ENCODE peak calls at places on chromosome 6, in four cellular contexts. Y, L, R and V are unnamed samples. For H4K20me1, the result is how much of the 10 kb centered on the place peaks cover.

GRCh38 chr6:163750436-163751031 is 336.0 kb downstream of the QKI start:
- DNase-seq in Y (no peak), L (no peak), R (no peak), V (no peak)

GRCh38 chr6:155276638-155277037 is 12.8 kb downstream of the CLDN20 start:
- DNase-seq in Y (no peak), L (no peak), R (no peak), V (no peak)

GRCh38 chr6:136524339-136524935 is 25.8 kb downstream of the MAP7 start:
- DNase-seq in Y (no peak), L (no peak), R (no peak), V (no peak)

GRCh38 chr6:106631356-106631755 is 2.0 kb downstream of the QRSL1 start:
- DNase-seq in Y (no peak), L (no peak), R (no peak), V (no peak)

GRCh38 chr6:168129292-168130167 is 50.5 kb upstream of the FRMD1 start:
- DNase-seq in Y (no peak), L (no peak), R (no peak), V (no peak)

GRCh38 chr6:43149260-43149659 is 21.8 kb upstream of the SRF start:
- DNase-seq in Y (no peak), L (no peak), R (no peak), V (no peak)

GRCh38 chr6:13467216-13467600 is 20.2 kb downstream of the GFOD1 start:
- DNase-seq in Y (no peak), L (no peak), R (no peak), V (no peak)

GRCh38 chr6:11218827-11219826 is 13.3 kb downstream of the NEDD9 start:
- DNase-seq in Y (no peak), L (no peak), R (peak), V (no peak)

GRCh38 chr6:165002358-165002757 is 307.0 kb downstream of the C6orf118 start:
- DNase-seq in Y (no peak), L (no peak), R (no peak), V (no peak)

GRCh38 chr6:32624565-32624964 is 12.6 kb upstream of the HLA-DQA1 start:
- DNase-seq in Y (no peak), L (no peak), R (no peak), V (no peak)

GRCh38 chr6:32622545-32623401 is 14.4 kb upstream of the HLA-DQA1 start:
- DNase-seq in Y (peak), L (peak), R (peak), V (peak)

GRCh38 chr6:32625137-32625536 is 12.1 kb upstream of the HLA-DQA1 start:
- DNase-seq in Y (no peak), L (no peak), R (no peak), V (no peak)

GRCh38 chr6:32621372-32621771 is 15.8 kb upstream of the HLA-DQA1 start:
- DNase-seq in Y (no peak), L (no peak), R (no peak), V (no peak)

DNA sequence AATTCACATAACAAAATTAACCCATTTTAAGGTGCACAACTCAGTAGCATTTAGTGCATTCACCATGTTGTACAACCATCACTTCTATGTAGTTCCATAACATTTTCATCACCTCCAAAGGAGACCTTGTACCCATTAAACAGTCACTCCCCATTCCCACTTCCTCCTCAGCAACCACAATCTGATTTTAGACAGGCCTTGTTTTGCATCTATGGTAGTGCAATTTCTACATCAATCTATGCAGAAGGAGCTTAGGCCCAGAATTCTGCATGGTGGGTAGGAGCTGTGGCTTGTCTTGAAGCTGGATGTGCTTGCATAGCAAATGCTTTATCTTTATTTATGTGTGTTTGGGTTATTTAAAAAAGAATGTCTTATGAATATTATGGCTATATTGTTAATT is 13.5 kb upstream of the HLA-DQA1 start:
- DNase-seq in Y (no peak), L (no peak), R (no peak), V (no peak)
- TF ChIP-seq TCF12 in Y (no peak), L (no peak), R (no peak), V (no peak)

GRCh38 chr6:37988696-37989095 is 169.2 kb downstream of the ZFAND3 start:
- DNase-seq in Y (no peak), L (no peak), R (no peak), V (no peak)

GRCh38 chr6:37987559-37987958 is 168.0 kb downstream of the ZFAND3 start:
- DNase-seq in Y (no peak), L (no peak), R (peak), V (no peak)

GRCh38 chr6:37988131-37988530 is 168.6 kb downstream of the ZFAND3 start:
- DNase-seq in Y (no peak), L (no peak), R (peak), V (no peak)

GRCh38 chr6:37985355-37985754 is 165.8 kb downstream of the ZFAND3 start:
- DNase-seq in Y (no peak), L (no peak), R (no peak), V (no peak)

GRCh38 chr6:37987008-37987407 is 167.5 kb downstream of the ZFAND3 start:
- DNase-seq in Y (no peak), L (no peak), R (no peak), V (no peak)
- H4K20me1 ChIP-seq in Y (half or more), L (under half), R (under half), V (under half)

GRCh38 chr6:68778356-68779020 is 143.4 kb downstream of the ADGRB3 start:
- DNase-seq in Y (peak), L (no peak), R (peak), V (peak)
- TF ChIP-seq TCF12 in Y (no peak), L (no peak), R (no peak), V (no peak)

GRCh38 chr6:150738092-150738625 is 127.3 kb upstream of the MTHFD1L start:
- DNase-seq in Y (no peak), L (no peak), R (no peak), V (no peak)

GRCh38 chr6:150739711-150740349 is 125.7 kb upstream of the MTHFD1L start:
- DNase-seq in Y (no peak), L (no peak), R (no peak), V (no peak)

GRCh38 chr6:150740453-150740852 is 125.0 kb upstream of the MTHFD1L start:
- DNase-seq in Y (no peak), L (no peak), R (no peak), V (no peak)

GRCh38 chr6:150744522-150745260 is 120.8 kb upstream of the MTHFD1L start:
- DNase-seq in Y (no peak), L (no peak), R (no peak), V (no peak)

GRCh38 chr6:150741633-150742200 is 123.8 kb upstream of the MTHFD1L start:
- DNase-seq in Y (no peak), L (no peak), R (peak), V (no peak)
- H4K20me1 ChIP-seq in Y (under half), L (under half), R (under half), V (under half)

GRCh38 chr6:46378161-46378881 is 112.9 kb downstream of the RCAN2 start:
- DNase-seq in Y (no peak), L (no peak), R (no peak), V (no peak)

GRCh38 chr6:46377209-46377608 is 114.0 kb downstream of the RCAN2 start:
- DNase-seq in Y (no peak), L (no peak), R (no peak), V (no peak)

GRCh38 chr6:46378882-46379405 is 112.3 kb downstream of the RCAN2 start:
- DNase-seq in Y (no peak), L (no peak), R (peak), V (no peak)

GRCh38 chr6:46380152-46380807 is 111.0 kb downstream of the RCAN2 start:
- DNase-seq in Y (no peak), L (no peak), R (no peak), V (no peak)

GRCh38 chr6:46376562-46376969 is 114.7 kb downstream of the RCAN2 start:
- DNase-seq in Y (no peak), L (peak), R (no peak), V (no peak)
- TF ChIP-seq TCF12 in Y (no peak), L (no peak), R (no peak), V (no peak)

DNA sequence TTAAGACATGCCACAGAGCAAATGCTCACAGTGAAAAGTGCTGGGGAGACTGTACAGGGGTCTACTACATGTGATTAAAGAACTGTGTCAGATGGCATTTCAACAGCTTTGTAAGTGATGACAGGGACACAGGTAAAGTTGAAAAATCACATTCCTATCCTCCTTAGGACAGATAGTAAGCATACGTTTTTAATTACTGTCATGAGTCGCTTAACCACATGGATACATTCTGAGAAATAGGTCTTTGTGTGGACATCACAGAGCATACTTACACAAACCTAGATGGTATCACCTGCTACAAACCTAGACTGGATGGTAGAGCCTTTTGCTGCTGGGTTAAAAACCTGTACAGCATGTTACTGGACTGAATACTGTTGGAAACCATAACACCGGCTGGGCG is 645.9 kb upstream of the AGPAT4 start:
- DNase-seq in Y (no peak), L (no peak), R (no peak), V (no peak)
- H4K20me1 ChIP-seq in Y (under half), L (under half), R (under half), V (under half)

GRCh38 chr6:68225729-68226128 is 409.4 kb upstream of the ADGRB3 start:
- DNase-seq in Y (no peak), L (no peak), R (no peak), V (no peak)

GRCh38 chr6:68229566-68229965 is 405.5 kb upstream of the ADGRB3 start:
- DNase-seq in Y (no peak), L (no peak), R (no peak), V (no peak)

DNA sequence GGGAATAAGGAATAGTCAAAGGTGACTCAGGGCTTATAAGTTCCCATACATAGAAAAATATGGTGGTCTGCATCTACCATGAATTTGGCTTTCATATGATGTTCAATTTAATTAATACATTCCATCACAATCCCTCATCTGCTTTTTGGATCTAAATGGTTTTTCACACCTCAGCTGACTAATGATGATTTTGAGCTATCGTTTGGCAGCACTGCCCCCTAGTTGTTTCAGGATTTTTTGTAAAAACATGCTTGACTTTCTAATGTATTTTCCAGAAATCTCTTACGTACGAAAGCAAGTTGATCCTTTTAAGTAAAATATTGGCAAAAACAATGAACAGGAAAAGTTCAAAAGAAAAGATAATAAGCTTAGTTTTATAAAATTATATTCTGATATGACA is 408.6 kb upstream of the ADGRB3 start:
- DNase-seq in Y (no peak), L (no peak), R (no peak), V (no peak)
- TF ChIP-seq TCF12 in Y (no peak), L (no peak), R (no peak), V (no peak)